ENCODE peak calls at places on chromosomes 6 and 20, in five cellular contexts. R is HepG2, Q is GM12878, D is K562, U is A549. G is an unnamed sample.

GRCh38 chr20:45340951-45341350 is 7.3 kb downstream of the SDC4 start:
- DNase-seq in R (peak; percentile 70), U (no peak), Q (no peak), D (no peak), G (peak; percentile 54)

GRCh38 chr6:49001856-49002255 is 461.2 kb downstream of the MMUT start:
- DNase-seq in D (no peak), U (peak; percentile 21), R (no peak), Q (no peak), G (no peak)

GRCh38 chr20:63846128-63846771 is 15.0 kb upstream of the ABHD16B start:
- DNase-seq in Q (no peak), D (peak; percentile 85), U (no peak), R (peak; percentile 75), G (peak; percentile 89)

GRCh38 chr20:33373735-33374605 is 27.3 kb downstream of the CDK5RAP1 start:
- DNase-seq in R (peak; percentile 99), U (peak; percentile 95), D (no peak), Q (no peak), G (no peak)

GRCh38 chr6:164069352-164070022 is 655.0 kb downstream of the QKI start:
- DNase-seq in Q (no peak), U (no peak), D (no peak), R (no peak), G (no peak)

GRCh38 chr20:48760403-48760889 is 67.4 kb downstream of the PREX1 start:
- DNase-seq in U (no peak), R (no peak), Q (no peak), D (no peak), G (no peak)

GRCh38 chr6:105675715-105676397 is 273.0 kb upstream of the PREP start:
- DNase-seq in Q (no peak), U (peak; percentile 22), D (peak; percentile 6), R (no peak), G (no peak)

GRCh38 chr6:170208651-170209353 is 82.1 kb downstream of the DLL1 start:
- DNase-seq in D (no peak), R (no peak), Q (no peak), U (no peak), G (no peak)

GRCh38 chr6:162306616-162307015 is 420.9 kb downstream of the PRKN start:
- DNase-seq in D (no peak), Q (no peak), R (no peak), U (no peak), G (no peak)

GRCh38 chr6:131669891-131670290 is 31.3 kb downstream of the OR2A4 start:
- DNase-seq in U (no peak), R (no peak), Q (no peak), D (no peak), G (no peak)

GRCh38 chr6:82270791-82271392 is 23.3 kb upstream of the IBTK start:
- DNase-seq in R (peak; percentile 30), D (peak; percentile 44), U (peak; percentile 36), Q (peak; percentile 15), G (peak; percentile 74)

GRCh38 chr6:133191323-133191722 is 49.8 kb upstream of the EYA4 start:
- DNase-seq in D (no peak), R (no peak), Q (no peak), U (no peak), G (no peak)

GRCh38 chr6:36660771-36661471 is 17.6 kb upstream of the CDKN1A start:
- DNase-seq in Q (no peak), R (no peak), D (peak; percentile 93), U (no peak), G (peak; percentile 89)

GRCh38 chr20:18984238-18985200 is 170.9 kb downstream of the SCP2D1 start:
- DNase-seq in U (no peak), R (no peak), Q (no peak), D (peak; percentile 27), G (no peak)

GRCh38 chr6:102631921-102632320 is 1238.4 kb downstream of the GRIK2 start:
- DNase-seq in U (no peak), Q (no peak), R (no peak), D (no peak), G (no peak)

GRCh38 chr6:46808806-46809205 is 15.6 kb downstream of the MEP1A start:
- DNase-seq in R (no peak), U (no peak), D (no peak), Q (no peak), G (no peak)

GRCh38 chr6:10510592-10511367 is 10.4 kb upstream of the GCNT2 start:
- DNase-seq in R (peak; percentile 76), D (peak; percentile 73), U (peak; percentile 63), Q (no peak), G (peak; percentile 82)

GRCh38 chr6:167409689-167410088 is 84.8 kb downstream of the TTLL2 start:
- DNase-seq in U (no peak), D (no peak), Q (no peak), R (no peak), G (no peak)

GRCh38 chr6:24796616-24797290 is 2.0 kb downstream of the ARMH2 start:
- DNase-seq in R (no peak), Q (no peak), U (no peak), D (no peak), G (no peak)

GRCh38 chr20:53208110-53208908 is 236.2 kb downstream of the TSHZ2 start:
- DNase-seq in D (peak; percentile 37), R (no peak), Q (no peak), U (peak; percentile 23), G (peak; percentile 85)

GRCh38 chr20:50676888-50677287 is 14.5 kb downstream of the RIPOR3 start:
- DNase-seq in U (no peak), R (no peak), D (no peak), Q (no peak), G (no peak)

GRCh38 chr6:146408583-146408982 is 135.1 kb upstream of the RAB32 start:
- DNase-seq in U (no peak), D (no peak), R (no peak), Q (no peak), G (no peak)

GRCh38 chr6:106253731-106254130 is 71.8 kb downstream of the ATG5 start:
- DNase-seq in D (no peak), U (no peak), R (no peak), Q (no peak), G (no peak)

GRCh38 chr6:105272783-105273182 is 93.0 kb upstream of the POPDC3 start:
- DNase-seq in Q (no peak), U (peak; percentile 16), R (peak; percentile 18), D (peak; percentile 14), G (peak; percentile 36)

GRCh38 chr6:20447581-20448132 is 46.0 kb downstream of the E2F3 start:
- DNase-seq in Q (no peak), U (no peak), D (no peak), R (no peak), G (no peak)

GRCh38 chr6:105886812-105887513 is 199.2 kb upstream of the PRDM1 start:
- DNase-seq in R (no peak), Q (no peak), U (no peak), D (no peak), G (no peak)

GRCh38 chr6:151440930-151441329 is 11.0 kb downstream of the RMND1 start:
- DNase-seq in D (no peak), U (no peak), R (no peak), Q (no peak), G (no peak)

GRCh38 chr20:50389437-50389807 is 120.8 kb upstream of the PTPN1 start:
- DNase-seq in Q (no peak), U (no peak), R (peak; percentile 99), D (no peak), G (no peak)

GRCh38 chr20:62683136-62683535 is 25.5 kb upstream of the NTSR1 start:
- DNase-seq in D (no peak), R (no peak), U (no peak), Q (no peak), G (no peak)

GRCh38 chr6:137874204-137875001 is 7.3 kb downstream of the TNFAIP3 start:
- DNase-seq in R (no peak), D (no peak), U (peak; percentile 31), Q (no peak), G (no peak)

GRCh38 chr6:137871299-137871698 is 4.2 kb downstream of the TNFAIP3 start:
- DNase-seq in R (no peak), Q (no peak), D (no peak), U (no peak), G (no peak)

GRCh38 chr6:137875606-137876005 is 8.5 kb downstream of the TNFAIP3 start:
- DNase-seq in D (no peak), U (no peak), Q (no peak), R (no peak), G (no peak)

GRCh38 chr6:137872071-137872470 is 5.0 kb downstream of the TNFAIP3 start:
- DNase-seq in D (no peak), Q (no peak), R (no peak), U (no peak), G (no peak)

DNA sequence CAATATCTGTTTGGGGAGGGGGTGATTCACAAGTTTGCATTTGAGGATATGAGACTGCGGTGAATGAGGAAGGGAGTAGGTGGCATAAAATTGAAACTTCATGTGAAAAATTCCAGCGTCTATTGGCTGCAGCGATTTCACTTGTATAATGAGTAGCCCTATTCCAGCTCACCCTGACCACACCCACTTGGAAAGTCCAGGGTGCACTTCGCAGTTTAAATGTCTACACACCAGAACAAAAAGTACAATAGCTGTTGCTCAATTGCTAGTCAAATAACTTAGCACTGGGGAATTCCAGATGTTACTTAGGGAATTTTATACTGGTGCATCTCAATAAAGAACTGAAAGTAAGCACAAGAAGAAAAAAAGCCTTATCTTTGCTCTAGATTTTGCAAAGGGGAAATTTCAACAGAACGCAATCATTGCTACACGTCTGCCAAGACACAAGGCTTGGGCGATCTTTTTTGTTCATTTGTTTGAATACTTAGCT is 6.3 kb downstream of the TNFAIP3 start:
- DNase-seq in D (no peak), U (peak; percentile 82), R (peak; percentile 99), Q (peak; percentile 95), G (peak; percentile 24)
- TF ChIP-seq JUNB in D (no peak), U (no peak), R (no peak), Q (peak; percentile 74), G (no peak)

GRCh38 chr6:33290459-33290858 is 1.1 kb downstream of the PFDN6 start:
- DNase-seq in D (no peak), Q (no peak), U (no peak), R (no peak), G (no peak)
- H3K4me3 ChIP-seq in D (peak overlapping the region; percentile 76), Q (peak overlapping the region; percentile 78), U (peak overlapping the region; percentile 81), R (peak overlapping the region; percentile 73), G (peak overlapping the region; percentile 68)

GRCh38 chr20:38164069-38164468 is 1.0 kb downstream of the TGM2 start:
- DNase-seq in R (no peak), Q (no peak), D (no peak), U (no peak), G (no peak)
- H3K4me2 ChIP-seq in R (peak overlapping the region; percentile 85), Q (no peak overlapping the region), D (peak overlapping the region; percentile 99), U (peak overlapping the region; percentile 84), G (no peak overlapping the region)

DNA sequence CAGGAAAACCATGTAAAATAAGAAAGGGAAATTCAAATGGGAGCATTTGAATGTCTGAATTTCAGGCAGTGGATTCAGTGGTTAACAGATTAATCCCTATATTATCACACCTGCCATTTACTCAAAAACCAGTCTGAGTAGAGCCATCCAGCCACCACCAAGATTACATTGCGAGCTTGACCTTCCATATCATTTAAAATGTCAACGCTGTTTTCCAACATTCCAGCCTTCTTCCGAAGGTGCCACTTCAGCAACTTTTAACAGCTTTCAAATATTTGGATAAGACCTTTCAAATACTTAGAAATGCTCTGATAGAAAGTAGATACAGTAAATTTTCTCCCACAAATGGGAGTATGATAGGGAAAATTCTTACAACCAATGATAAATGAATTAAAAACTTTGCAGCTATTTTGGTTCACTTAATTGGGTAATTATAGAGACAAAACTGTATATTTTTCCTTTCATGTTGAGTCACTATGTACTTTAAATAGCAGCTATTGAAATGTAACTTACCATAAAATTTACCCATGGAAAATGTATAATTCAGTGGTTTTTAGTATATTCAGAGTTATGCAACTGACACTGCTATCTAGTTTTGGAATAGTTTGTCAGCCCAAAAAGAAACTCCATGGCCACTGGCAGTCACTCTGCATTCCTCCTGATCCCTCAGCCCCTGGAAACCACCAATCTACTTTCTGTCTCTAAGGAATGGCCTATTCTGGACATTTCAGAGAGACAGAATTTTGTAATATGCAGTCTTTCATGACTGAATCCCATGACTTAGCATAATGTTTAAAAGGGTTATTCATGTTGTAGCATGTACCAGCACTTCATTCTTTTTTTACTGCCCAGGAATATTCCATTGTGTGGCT is 21.6 kb downstream of the EZR start:
- DNase-seq in Q (no peak), R (no peak), U (no peak), D (no peak), G (no peak)
- TF ChIP-seq JUNB in Q (no peak), R (no peak), U (no peak), D (no peak), G (no peak)